ENCODE peak calls at places on chromosomes 7 and 10, in eight cellular contexts. S, Y, T, F, K, A, N and G are unnamed samples.

GRCh38 chr10:61882621-61883375 is 18.7 kb upstream of the ARID5B start:
- DNase-seq in S (no peak), Y (peak; percentile 23), T (no peak), F (no peak), K (no peak), A (no peak), N (no peak), G (no peak)

GRCh38 chr7:47577351-47577919 is 4.5 kb downstream of the TNS3 start:
- DNase-seq in S (peak; percentile 64), Y (no peak), T (no peak), F (no peak), K (no peak), A (no peak), N (no peak), G (no peak)

GRCh38 chr10:20670569-20670968 is 226.5 kb downstream of the NEBL start:
- DNase-seq in S (no peak), Y (no peak), T (no peak), F (no peak), K (no peak), A (no peak), N (no peak), G (no peak)

GRCh38 chr10:28661035-28661434 is 16.3 kb upstream of the BAMBI start:
- DNase-seq in S (no peak), Y (peak; percentile 83), T (peak; percentile 56), F (no peak), K (no peak), A (no peak), N (no peak), G (no peak)

GRCh38 chr10:5614081-5614721 is 52.2 kb downstream of the ASB13 start:
- DNase-seq in S (no peak), Y (peak; percentile 67), T (no peak), F (no peak), K (no peak), A (no peak), N (no peak), G (no peak)

GRCh38 chr10:103278862-103279298 is 1.9 kb downstream of the INA start:
- DNase-seq in S (peak; percentile 36), Y (peak; percentile 71), T (no peak), F (no peak), K (peak; percentile 32), A (peak; percentile 71), N (peak; percentile 57), G (peak; percentile 75)

GRCh38 chr10:33716461-33717267 is 382.2 kb upstream of the NRP1 start:
- DNase-seq in S (no peak), Y (no peak), T (no peak), F (no peak), K (no peak), A (no peak), N (no peak), G (no peak)

GRCh38 chr7:2307690-2308107 is 6.5 kb downstream of the SNX8 start:
- DNase-seq in S (no peak), Y (no peak), T (no peak), F (no peak), K (no peak), A (no peak), N (peak; percentile 63), G (no peak)

GRCh38 chr7:50335230-50335794 is 30.8 kb downstream of the IKZF1 start:
- DNase-seq in S (no peak), Y (no peak), T (no peak), F (no peak), K (no peak), A (no peak), N (no peak), G (no peak)

GRCh38 chr7:96826089-96826488 is 116.4 kb upstream of the SEM1 start:
- DNase-seq in S (no peak), Y (no peak), T (no peak), F (no peak), K (no peak), A (no peak), N (no peak), G (no peak)

DNA sequence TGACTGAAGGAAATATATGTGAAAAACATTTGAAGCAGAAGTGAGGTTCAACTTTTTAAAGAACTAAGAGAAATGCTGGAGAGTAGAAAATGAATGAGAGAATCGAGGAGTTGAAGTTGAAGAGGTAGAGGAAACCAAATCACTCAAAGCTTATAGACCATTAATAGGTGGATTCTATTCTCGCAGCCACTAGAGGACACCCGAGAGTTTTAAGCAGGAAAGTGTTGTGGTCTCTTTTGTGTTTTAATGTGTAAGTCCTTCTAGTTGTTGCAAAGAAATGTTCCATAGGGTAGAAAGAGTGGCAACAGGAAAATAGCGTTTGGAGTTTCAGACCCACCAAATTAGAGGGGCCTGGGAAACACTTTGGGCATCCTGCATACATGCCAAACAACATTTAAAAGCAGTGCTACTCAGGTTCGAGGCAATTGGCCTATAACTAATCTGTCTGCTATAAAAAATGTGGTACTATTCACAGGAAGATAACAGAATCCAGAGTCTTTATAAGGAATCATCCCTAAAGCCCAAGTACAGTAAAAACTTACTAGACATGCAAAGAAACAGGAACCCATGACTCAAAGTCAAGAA is 75.3 kb upstream of the TAS2R16 start:
- DNase-seq in S (no peak), Y (peak; percentile 13), T (no peak), F (no peak), K (no peak), A (no peak), N (peak; percentile 26), G (peak; percentile 4)
- TF ChIP-seq CTCF in S (peak; percentile 25), Y (peak; percentile 18), T (no peak), F (no peak), K (no peak), A (no peak), N (peak; percentile 63), G (peak; percentile 62)

GRCh38 chr10:13099144-13099665 is 758 bp upstream of the OPTN start:
- DNase-seq in S (no peak), Y (peak; percentile 70), T (no peak), F (no peak), K (no peak), A (peak; percentile 75), N (peak; percentile 71), G (peak; percentile 51)
- TF ChIP-seq CTCF in S (no peak), Y (peak; percentile 46), T (peak; percentile 67), F (no peak), K (peak; percentile 41), A (no peak), N (peak; percentile 58), G (no peak)

DNA sequence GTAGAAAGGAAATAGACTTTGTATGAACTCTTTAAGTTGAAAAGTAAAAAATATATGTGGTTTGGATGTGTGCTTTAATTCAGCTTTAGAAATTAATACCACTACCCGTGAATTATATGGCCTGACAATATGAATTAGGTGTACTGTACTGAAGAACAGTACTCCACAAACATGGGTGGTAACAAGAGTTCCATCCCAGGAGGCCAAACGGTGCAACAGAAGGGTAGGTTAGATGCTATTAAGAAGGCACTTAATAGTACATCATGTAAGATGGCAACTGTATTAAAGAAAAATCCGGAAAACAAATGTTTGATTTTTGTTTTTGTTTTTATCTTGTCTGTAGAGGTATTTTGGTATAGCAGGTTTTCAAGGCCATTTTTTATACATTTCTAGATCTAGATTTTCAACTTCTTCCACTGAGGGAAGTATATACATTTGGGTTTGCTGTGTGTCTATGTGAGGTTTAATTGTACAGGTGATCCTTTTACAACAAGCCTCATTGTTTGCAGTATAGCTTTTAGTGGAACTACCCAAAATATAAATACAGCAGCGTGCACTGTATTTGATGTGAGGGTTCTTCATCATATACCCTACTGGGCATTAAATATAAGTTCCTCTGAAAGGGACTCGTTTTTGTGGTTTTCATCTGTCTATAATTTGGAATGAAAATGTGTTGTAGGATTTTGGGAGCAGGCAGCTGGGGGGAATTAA is 115.7 kb downstream of the SVOPL start:
- DNase-seq in S (no peak), Y (no peak), T (no peak), F (no peak), K (no peak), A (no peak), N (no peak), G (no peak)
- TF ChIP-seq CTCF in S (no peak), Y (no peak), T (no peak), F (no peak), K (no peak), A (no peak), N (no peak), G (no peak)

GRCh38 chr10:75108684-75109458 is 2.6 kb upstream of the SAMD8 start:
- DNase-seq in S (no peak), Y (peak; percentile 38), T (no peak), F (no peak), K (no peak), A (peak; percentile 80), N (no peak), G (peak; percentile 58)
- TF ChIP-seq CTCF in S (peak; percentile 67), Y (peak; percentile 67), T (peak; percentile 60), F (peak; percentile 40), K (no peak), A (peak; percentile 73), N (peak; percentile 52), G (peak; percentile 67)